ENCODE peak calls at places on chromosomes 3 and 15, in eight cellular contexts. A is SK-N-SH; P is NCI-H2081; V is CD8-positive, alpha-beta T cell; I is naive B cell; M is AG04450; U is DMS153; Q is HEK293T. E is an unnamed sample.

GRCh38 chr3:119276657-119277056 is 17.5 kb upstream of the ARHGAP31 start:
- DNase-seq in A (no peak), P (no peak), V (no peak), I (no peak), M (no peak), U (no peak), Q (no peak), E (no peak)

GRCh38 chr3:124774305-124774673 is 44.0 kb downstream of the UMPS start:
- DNase-seq in A (no peak), P (no peak), V (no peak), I (no peak), M (peak; percentile 53), U (no peak), Q (no peak), E (no peak)

GRCh38 chr3:33437556-33438283 is 2.5 kb downstream of the UBP1 start:
- DNase-seq in A (no peak), P (no peak), V (no peak), I (no peak), M (no peak), U (no peak), Q (no peak), E (no peak)

GRCh38 chr3:94314218-94314883 is 251.5 kb downstream of the NSUN3 start:
- DNase-seq in A (no peak), P (no peak), V (no peak), I (no peak), M (no peak), U (no peak), Q (no peak), E (no peak)

GRCh38 chr3:184361532-184361931 is at the start of the genes CLCN2 and POLR2H:
- DNase-seq in A (peak; percentile 89), P (peak; percentile 69), V (peak; percentile 40), I (peak; percentile 50), M (no peak), U (no peak), Q (peak; percentile 50), E (no peak)

GRCh38 chr3:100709840-100710235 is 544 bp downstream of the TFG start:
- DNase-seq in A (peak; percentile 84), P (peak; percentile 48), V (peak; percentile 39), I (peak; percentile 17), M (no peak), U (no peak), Q (peak; percentile 56), E (no peak)

GRCh38 chr3:13011369-13012227 is 61.6 kb downstream of the IQSEC1 start:
- DNase-seq in A (no peak), P (peak; percentile 5), V (peak; percentile 85), I (peak; percentile 93), M (no peak), U (no peak), Q (no peak), E (no peak)

GRCh38 chr3:112131111-112131510 is 1.9 kb downstream of the GCSAM start:
- DNase-seq in A (no peak), P (no peak), V (no peak), I (no peak), M (no peak), U (no peak), Q (no peak), E (no peak)

GRCh38 chr3:135918600-135918999 is 46.9 kb upstream of the PPP2R3A start:
- DNase-seq in A (peak; percentile 30), P (no peak), V (no peak), I (no peak), M (no peak), U (no peak), Q (peak; percentile 28), E (peak; percentile 31)

GRCh38 chr3:185153170-185153733 is 392 bp upstream of the C3orf70 start:
- DNase-seq in A (peak; percentile 73), P (no peak), V (no peak), I (no peak), M (no peak), U (no peak), Q (no peak), E (no peak)

GRCh38 chr15:57298204-57298603 is 78.1 kb upstream of the CGNL1 start:
- DNase-seq in A (no peak), P (no peak), V (no peak), I (peak; percentile 38), M (peak; percentile 32), U (no peak), Q (no peak), E (no peak)

GRCh38 chr3:129592362-129593150 is 13.9 kb downstream of the PLXND1 start:
- DNase-seq in A (no peak), P (no peak), V (no peak), I (no peak), M (no peak), U (no peak), Q (peak; percentile 43), E (no peak)

GRCh38 chr15:90336705-90337141 is 15.4 kb upstream of the ZNF774 start:
- DNase-seq in A (no peak), P (no peak), V (no peak), I (no peak), M (no peak), U (no peak), Q (no peak), E (no peak)

GRCh38 chr3:126476166-126476975 is 680 bp upstream of the ZXDC start:
- DNase-seq in A (no peak), P (peak; percentile 57), V (no peak), I (peak; percentile 53), M (no peak), U (peak; percentile 44), Q (peak; percentile 56), E (no peak)

GRCh38 chr15:90318591-90318990 is 33.5 kb upstream of the ZNF774 start:
- DNase-seq in A (no peak), P (no peak), V (no peak), I (no peak), M (no peak), U (no peak), Q (no peak), E (no peak)

GRCh38 chr15:68739390-68740075 is 81.2 kb downstream of the ANP32A start:
- DNase-seq in A (no peak), P (no peak), V (no peak), I (no peak), M (no peak), U (no peak), Q (no peak), E (no peak)

E was measured in AG09309.